ENCODE peak calls at places on chromosomes 12 and 14, in six cellular contexts. I, U, A, K, E and T are unnamed samples.
A peak's percentile ranks its signal among the peaks of the same experiment; 100 is the strongest.

GRCh38 chr12:128043317-128043716 is 223.7 kb upstream of the TMEM132C start:
- DNase-seq in I (no peak), U (no peak), A (no peak), K (no peak), E (no peak), T (no peak)

GRCh38 chr12:67091204-67091603 is 178.0 kb upstream of the CAND1 start:
- DNase-seq in I (no peak), U (no peak), A (no peak), K (no peak), E (no peak), T (no peak)

GRCh38 chr14:92464156-92464555 is 49.4 kb upstream of the RIN3 start:
- DNase-seq in I (no peak), U (no peak), A (no peak), K (no peak), E (no peak), T (no peak)

GRCh38 chr12:40152783-40153383 is 47.0 kb upstream of the SLC2A13 start:
- DNase-seq in I (peak; percentile 66), U (peak; percentile 56), A (peak; percentile 61), K (no peak), E (peak; percentile 20), T (peak; percentile 14)

GRCh38 chr12:112796067-112796466 is 4.5 kb downstream of the RPH3A start:
- DNase-seq in I (no peak), U (no peak), A (no peak), K (no peak), E (no peak), T (no peak)

GRCh38 chr12:9870311-9870866 is 1.2 kb upstream of the CLEC2B start:
- DNase-seq in I (no peak), U (no peak), A (no peak), K (no peak), E (no peak), T (no peak)

GRCh38 chr14:96626121-96626768 is 124.1 kb downstream of the PAPOLA start:
- DNase-seq in I (no peak), U (no peak), A (no peak), K (no peak), E (no peak), T (no peak)

GRCh38 chr12:75564398-75564797 is 53.0 kb upstream of the KRR1 start:
- DNase-seq in I (no peak), U (no peak), A (no peak), K (no peak), E (no peak), T (no peak)

GRCh38 chr12:126668961-126669360 is 1598.0 kb upstream of the TMEM132C start:
- DNase-seq in I (no peak), U (no peak), A (no peak), K (no peak), E (no peak), T (no peak)

GRCh38 chr12:117985182-117985581 is 16.4 kb upstream of the KSR2 start:
- DNase-seq in I (no peak), U (no peak), A (no peak), K (no peak), E (no peak), T (no peak)

DNA sequence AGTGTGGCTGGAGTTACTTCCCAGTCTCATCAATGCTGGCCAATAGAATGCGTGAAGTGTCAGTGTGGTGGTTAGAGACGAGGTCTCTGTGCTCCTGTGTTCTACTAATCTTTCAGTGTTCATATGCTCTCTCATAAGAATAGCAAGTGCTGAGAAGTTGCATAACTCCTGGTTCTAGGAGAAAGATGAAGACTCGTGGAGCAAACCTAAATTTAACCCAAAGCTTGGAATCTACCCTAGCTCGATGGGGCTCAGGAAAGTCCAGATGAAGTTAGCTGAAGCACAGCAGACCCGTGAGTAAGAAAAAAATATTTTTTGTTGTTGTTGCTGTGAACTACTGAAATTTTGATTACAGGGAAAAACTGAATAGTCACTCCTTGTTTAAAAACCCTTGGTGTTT is 412.6 kb downstream of the APAF1 start:
- DNase-seq in I (no peak), U (no peak), A (no peak), K (no peak), E (no peak), T (no peak)
- TF ChIP-seq GABPA in I (no peak), U (no peak), A (no peak), K (no peak), E (no peak), T (no peak)

GRCh38 chr12:11757095-11757494 is 107.6 kb downstream of the ETV6 start:
- DNase-seq in I (no peak), U (no peak), A (no peak), K (no peak), E (no peak), T (no peak)
- TF ChIP-seq GABPA in I (no peak), U (no peak), A (no peak), K (no peak), E (no peak), T (no peak)

DNA sequence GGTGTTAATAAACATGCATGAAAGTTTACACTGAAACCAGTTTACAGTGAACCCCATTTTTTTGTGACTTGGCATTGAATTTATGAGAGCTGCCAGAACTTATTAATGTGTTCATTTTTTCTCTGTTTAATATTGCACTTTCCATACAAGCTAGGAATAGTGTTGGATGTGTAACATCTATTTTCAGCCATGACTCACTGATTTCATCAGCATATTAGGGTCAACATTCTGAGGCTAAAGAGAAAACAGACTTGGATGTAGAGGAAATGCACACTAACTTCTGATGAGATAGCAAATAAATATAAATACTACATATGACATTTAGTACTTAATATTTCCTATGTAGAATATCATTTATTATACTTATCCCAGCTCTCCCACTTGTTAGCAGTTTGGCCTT is 635.3 kb downstream of the KCNH5 start:
- DNase-seq in I (no peak), U (no peak), A (no peak), K (no peak), E (no peak), T (no peak)
- TF ChIP-seq GABPA in I (no peak), U (no peak), A (no peak), K (no peak), E (no peak), T (no peak)

DNA sequence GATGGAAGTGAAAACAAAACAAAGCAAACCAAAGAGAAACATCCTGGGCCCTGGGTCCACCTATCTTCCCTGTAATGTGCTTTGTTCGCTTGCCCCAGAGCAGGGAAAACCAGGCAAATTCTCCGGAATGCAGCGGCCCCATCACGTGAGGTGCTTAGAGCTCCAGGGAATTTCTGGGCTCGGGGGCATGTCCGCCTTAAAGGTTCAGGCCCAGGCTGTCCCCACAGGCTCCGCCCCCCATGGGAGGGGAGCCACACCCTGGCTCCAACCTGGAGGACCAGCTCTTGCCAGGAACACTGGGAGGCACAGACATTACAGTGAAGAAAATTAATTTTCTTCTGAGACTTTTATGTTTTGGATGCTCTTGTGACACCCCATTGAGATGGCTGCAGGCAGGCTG is 69.9 kb downstream of the RBM19 start:
- DNase-seq in I (peak; percentile 67), U (no peak), A (no peak), K (no peak), E (no peak), T (no peak)
- TF ChIP-seq GABPA in I (no peak), U (no peak), A (no peak), K (no peak), E (no peak), T (no peak)

DNA sequence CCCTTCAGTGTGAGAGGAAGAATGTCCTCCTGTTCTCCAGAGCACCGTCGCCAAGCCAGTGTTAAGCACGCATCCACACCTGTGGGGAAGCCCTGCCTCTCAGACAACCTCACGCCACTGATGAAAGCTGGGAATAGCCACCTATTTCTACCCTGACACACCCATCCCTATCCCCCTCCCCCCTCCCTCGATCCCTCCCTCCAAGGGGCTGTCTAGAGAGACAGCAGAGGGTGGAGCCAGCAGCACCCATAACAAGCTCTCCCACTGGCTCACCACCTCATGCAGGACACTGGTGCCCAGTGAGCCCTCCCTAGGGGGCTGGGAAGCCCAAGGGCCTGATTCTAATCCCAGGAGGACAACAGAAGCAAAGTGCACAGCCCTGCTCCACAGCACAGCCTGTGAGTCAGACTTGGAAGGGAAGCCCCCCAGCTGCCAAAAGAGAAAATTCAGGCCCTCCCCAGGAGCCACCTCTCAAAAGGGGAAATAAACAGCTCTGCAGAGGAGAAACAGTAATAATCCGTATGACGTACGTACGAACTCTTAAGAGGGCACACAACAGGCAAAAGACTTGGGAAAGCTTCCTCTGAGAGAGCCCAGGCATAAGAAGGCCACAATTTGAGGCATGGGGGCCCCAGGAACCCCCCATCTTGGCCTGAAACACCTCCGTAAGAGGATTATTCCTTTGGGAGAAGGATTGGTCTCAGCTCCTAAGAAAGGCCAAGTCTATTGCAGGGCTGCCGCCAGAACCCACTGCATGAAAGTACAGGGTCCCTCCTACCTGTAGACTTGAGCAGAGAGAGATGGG is 7.7 kb downstream of the PITPNM2 start:
- DNase-seq in I (no peak), U (peak; percentile 60), A (no peak), K (no peak), E (peak; percentile 66), T (no peak)
- TF ChIP-seq GABPA in I (no peak), U (no peak), A (no peak), K (no peak), E (no peak), T (no peak)

GRCh38 chr14:87629788-87630187 is 363.2 kb downstream of the GALC start:
- DNase-seq in I (no peak), U (no peak), A (no peak), K (no peak), E (no peak), T (no peak)

GRCh38 chr14:87632796-87633195 is 360.2 kb downstream of the GALC start:
- DNase-seq in I (no peak), U (no peak), A (no peak), K (no peak), E (no peak), T (no peak)

GRCh38 chr14:87630808-87631207 is 362.2 kb downstream of the GALC start:
- DNase-seq in I (no peak), U (no peak), A (no peak), K (no peak), E (no peak), T (no peak)

GRCh38 chr14:87628129-87628528 is 364.9 kb downstream of the GALC start:
- DNase-seq in I (no peak), U (no peak), A (no peak), K (no peak), E (peak; percentile 1), T (no peak)
- TF ChIP-seq GABPA in I (no peak), U (no peak), A (no peak), K (no peak), E (no peak), T (no peak)

DNA sequence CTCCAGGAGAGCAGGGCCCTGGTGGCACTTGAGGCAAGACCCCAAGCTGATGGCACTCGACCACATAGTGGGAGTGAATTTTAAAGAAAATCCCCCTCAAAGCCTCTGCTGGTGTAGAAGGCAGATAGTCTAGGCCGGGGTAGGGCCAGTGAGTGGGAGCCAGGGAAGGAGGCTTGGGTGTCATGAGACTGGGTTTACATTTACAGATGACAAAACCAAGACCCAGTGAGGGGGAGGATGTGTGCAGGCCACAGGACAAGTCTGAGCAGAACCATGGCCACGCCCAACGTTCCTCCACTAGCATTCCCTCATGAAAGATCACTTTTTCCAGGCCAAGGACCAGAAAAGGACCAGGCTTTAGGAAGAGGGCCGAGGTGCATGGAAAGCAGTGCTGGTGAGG is 42.0 kb downstream of the EVL start:
- DNase-seq in I (no peak), U (peak; percentile 35), A (no peak), K (no peak), E (no peak), T (no peak)
- TF ChIP-seq GABPA in I (no peak), U (no peak), A (no peak), K (no peak), E (no peak), T (no peak)